ENCODE peak calls at places on chromosomes 12 and 14, in five cellular contexts. N, B, H, S and O are unnamed samples.

GRCh38 chr14:35051796-35052195 is 5.7 kb downstream of the FAM177A1 start:
- DNase-seq in S (no peak), B (no peak), H (peak), N (peak), O (no peak)

GRCh38 chr12:108768591-108769500 is 37.5 kb upstream of the CORO1C start:
- DNase-seq in N (no peak), H (no peak), S (no peak), B (no peak), O (no peak)

GRCh38 chr14:70473825-70474224 is 21.9 kb downstream of the ADAM21 start:
- DNase-seq in N (no peak), S (no peak), B (no peak), H (no peak), O (no peak)

GRCh38 chr12:39619316-39619659 is 315 bp downstream of the ABCD2 start:
- DNase-seq in S (no peak), N (no peak), B (no peak), H (no peak), O (no peak)

GRCh38 chr12:68794653-68795253 is 13.2 kb upstream of the MDM2 start:
- DNase-seq in S (no peak), H (no peak), N (peak), B (no peak), O (no peak)

GRCh38 chr14:105317546-105317945 is 3.0 kb downstream of the PACS2 start:
- DNase-seq in H (no peak), N (peak), S (no peak), B (no peak), O (no peak)

GRCh38 chr12:121953695-121954094 is 35.3 kb downstream of the CFAP251 start:
- DNase-seq in H (no peak), N (no peak), S (no peak), B (no peak), O (no peak)

GRCh38 chr14:106044949-106045596 is 518.7 kb downstream of the TMEM121 start:
- DNase-seq in N (peak), S (peak), H (no peak), B (no peak), O (no peak)

GRCh38 chr14:89391556-89391955 is 25.5 kb downstream of the FOXN3 start:
- DNase-seq in S (no peak), N (no peak), B (no peak), H (no peak), O (no peak)

GRCh38 chr14:26548431-26548830 is 49.4 kb downstream of the NOVA1 start:
- DNase-seq in N (no peak), B (no peak), S (no peak), H (no peak), O (no peak)

GRCh38 chr14:39442293-39442692 is 10.1 kb upstream of the FBXO33 start:
- DNase-seq in S (no peak), H (no peak), N (peak), B (no peak), O (no peak)

GRCh38 chr12:54587315-54587821 is 1.1 kb downstream of the PPP1R1A start:
- DNase-seq in B (no peak), N (no peak), H (no peak), S (peak), O (no peak)

GRCh38 chr12:69254046-69254445 is 14.7 kb downstream of the CPSF6 start:
- DNase-seq in B (no peak), H (no peak), N (peak), S (no peak), O (no peak)

GRCh38 chr12:131784909-131785762 is 43.1 kb upstream of the MMP17 start:
- DNase-seq in H (peak), N (peak), S (no peak), B (no peak), O (no peak)

GRCh38 chr14:48430805-48431204 is 755.4 kb upstream of the MDGA2 start:
- DNase-seq in S (no peak), N (no peak), H (no peak), B (no peak), O (no peak)

GRCh38 chr14:22796087-22796707 is 19.0 kb downstream of the SLC7A7 start:
- DNase-seq in S (no peak), H (no peak), B (no peak), N (no peak), O (no peak)

GRCh38 chr12:80846930-80847329 is 90.8 kb downstream of the LIN7A start:
- DNase-seq in N (no peak), S (no peak), H (no peak), B (no peak), O (no peak)

GRCh38 chr12:2411011-2411410 is 358.2 kb downstream of the CACNA1C start:
- DNase-seq in S (no peak), B (no peak), H (no peak), N (no peak), O (no peak)

GRCh38 chr12:2198542-2198941 is 145.8 kb downstream of the CACNA1C start:
- DNase-seq in B (no peak), H (no peak), N (no peak), S (no peak), O (no peak)

GRCh38 chr12:32285484-32285883 is 113.9 kb upstream of the FGD4 start:
- DNase-seq in B (no peak), H (no peak), S (no peak), N (no peak), O (no peak)

GRCh38 chr12:101018540-101018939 is 191.5 kb downstream of the SLC5A8 start:
- DNase-seq in S (no peak), N (peak), B (no peak), H (peak), O (peak)

GRCh38 chr12:62230652-62231051 is 29.6 kb upstream of the USP15 start:
- DNase-seq in N (no peak), B (no peak), S (no peak), H (no peak), O (no peak)

GRCh38 chr12:99745106-99745505 is 97.6 kb downstream of the GARIN6 start:
- DNase-seq in S (no peak), B (no peak), H (no peak), N (no peak), O (no peak)

GRCh38 chr12:60231301-60231700 is 635.5 kb downstream of the SLC16A7 start:
- DNase-seq in B (no peak), H (no peak), N (no peak), S (no peak), O (no peak)

GRCh38 chr14:72793154-72793725 is 100.7 kb downstream of the DPF3 start:
- DNase-seq in B (no peak), H (no peak), N (no peak), S (no peak), O (no peak)

GRCh38 chr14:69260979-69261605 is 1.1 kb downstream of the GALNT16 start:
- DNase-seq in B (no peak), N (no peak), S (no peak), H (no peak), O (no peak)

GRCh38 chr12:106721931-106722330 is 52.6 kb upstream of the RIC8B start:
- DNase-seq in B (no peak), N (no peak), H (no peak), S (no peak), O (no peak)

GRCh38 chr14:25411933-25412757 is 362.2 kb upstream of the STXBP6 start:
- DNase-seq in B (no peak), S (no peak), H (no peak), N (peak), O (no peak)
- H3K4me3 ChIP-seq in B (no peak), S (no peak), H (no peak), N (no peak), O (no peak)

GRCh38 chr12:65943388-65944137 is 119.3 kb downstream of the HMGA2 start:
- DNase-seq in B (no peak), S (no peak), H (no peak), N (no peak), O (peak)
- TF ChIP-seq CTCF in B (no peak), S (no peak), H (peak), N (peak), O (peak)

GRCh38 chr14:75518625-75519024 is 3.6 kb upstream of the BATF start:
- DNase-seq in B (no peak), S (no peak), H (no peak), N (peak), O (no peak)

GRCh38 chr14:75513911-75514672 is 8.2 kb upstream of the BATF start:
- DNase-seq in B (no peak), H (no peak), S (no peak), N (no peak), O (no peak)

GRCh38 chr14:75511201-75511600 is 11.1 kb upstream of the BATF start:
- DNase-seq in H (no peak), B (no peak), S (no peak), N (no peak), O (no peak)

GRCh38 chr14:75515631-75515999 is 6.7 kb upstream of the BATF start:
- DNase-seq in H (no peak), S (no peak), N (peak), B (no peak), O (no peak)

GRCh38 chr14:75514673-75515630 is 7.3 kb upstream of the BATF start:
- DNase-seq in H (no peak), S (no peak), B (no peak), N (peak), O (no peak)
- H3K4me3 ChIP-seq in H (peak), S (peak), B (peak), N (peak), O (peak)

DNA sequence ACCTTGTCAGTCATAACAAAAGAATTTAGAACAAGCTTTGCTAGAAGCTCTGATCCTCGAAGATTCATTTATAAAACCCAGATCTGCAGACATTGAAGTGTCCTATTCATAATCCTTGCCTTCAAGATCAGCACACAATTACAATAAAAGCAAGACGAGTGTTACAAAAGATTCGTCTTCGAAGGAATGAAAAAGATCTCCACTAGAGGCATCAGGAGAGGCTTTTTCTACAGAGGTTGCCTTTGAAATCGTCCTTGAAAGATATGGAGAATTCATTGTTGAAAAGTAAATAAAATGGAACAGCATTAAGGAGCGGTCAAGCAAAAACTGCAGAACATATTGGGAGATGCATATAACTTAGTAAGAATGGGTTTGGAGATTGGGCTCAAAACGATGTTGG is 146.4 kb downstream of the BMP4 start:
- DNase-seq in S (no peak), H (no peak), N (no peak), B (no peak), O (no peak)
- TF ChIP-seq CTCF in S (no peak), H (no peak), N (no peak), B (no peak), O (no peak)

GRCh38 chr14:100306506-100307214 is 416 bp upstream of the SLC25A29 start:
- DNase-seq in B (peak), N (peak), S (peak), H (peak), O (no peak)

GRCh38 chr14:100306256-100306505 is at the start of gene SLC25A29:
- DNase-seq in H (no peak), B (no peak), N (no peak), S (no peak), O (no peak)

GRCh38 chr14:100309028-100309718 is 2.9 kb upstream of the SLC25A29 start:
- DNase-seq in B (no peak), N (no peak), S (no peak), H (no peak), O (no peak)

GRCh38 chr14:100307215-100308111 is 1.2 kb upstream of the SLC25A29 start:
- DNase-seq in B (no peak), S (no peak), N (peak), H (no peak), O (no peak)

GRCh38 chr14:100308112-100308792 is 2.0 kb upstream of the SLC25A29 start:
- DNase-seq in N (no peak), S (no peak), B (no peak), H (no peak), O (no peak)
- H3K4me3 ChIP-seq in N (peak), S (no peak), B (peak), H (peak), O (no peak)

DNA sequence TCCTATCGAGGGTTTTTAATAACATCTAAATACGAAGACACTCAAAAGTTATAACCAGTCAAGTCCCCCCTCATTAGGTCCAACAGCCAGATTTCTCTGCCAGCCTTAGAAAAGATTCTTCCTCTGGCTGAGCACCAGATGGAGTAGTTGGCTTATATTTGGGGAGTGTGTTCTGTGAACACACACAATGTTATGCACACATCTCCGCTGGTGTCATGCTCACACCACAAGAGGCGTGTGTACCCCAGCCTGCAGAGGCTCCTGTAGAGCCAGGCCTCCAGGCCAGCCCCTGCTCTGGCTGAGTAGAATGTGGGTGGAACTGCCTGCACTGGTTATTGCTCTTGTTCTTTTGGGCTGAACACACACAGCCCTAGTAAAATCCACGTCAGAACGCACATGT is 64.0 kb downstream of the PIWIL1 start:
- DNase-seq in N (no peak), S (no peak), B (no peak), H (no peak), O (no peak)
- TF ChIP-seq CTCF in N (no peak), S (peak), B (no peak), H (no peak), O (no peak)